ENCODE peak calls at places on chromosomes 7 and 10, in six cellular contexts. One of them, this sample, is unnamed. For H3K4me1, the result is how much of the 10 kb centered on the place peaks cover.

GRCh38 chr10:7998831-7999230 is 55.7 kb upstream of the GATA3 start:
- DNase-seq in left ventricle myocardium inferior: no peak
- DNase-seq in heart right ventricle: no peak
- DNase-seq in naive thymus-derived CD4-positive, alpha-beta T cell: no peak
- DNase-seq in astrocyte: no peak
- DNase-seq in right cardiac atrium: no peak
- DNase-seq in this sample: no peak

GRCh38 chr7:156151658-156152057 is 339.4 kb upstream of the SHH start:
- DNase-seq in left ventricle myocardium inferior: no peak
- DNase-seq in heart right ventricle: no peak
- DNase-seq in naive thymus-derived CD4-positive, alpha-beta T cell: no peak
- DNase-seq in astrocyte: no peak
- DNase-seq in right cardiac atrium: no peak
- DNase-seq in this sample: no peak

GRCh38 chr10:97399843-97400545 is 1.1 kb downstream of the RRP12 start:
- DNase-seq in left ventricle myocardium inferior: no peak
- DNase-seq in heart right ventricle: no peak
- DNase-seq in naive thymus-derived CD4-positive, alpha-beta T cell: peak
- DNase-seq in astrocyte: peak
- DNase-seq in right cardiac atrium: peak
- DNase-seq in this sample: peak

GRCh38 chr10:119377905-119378736 is 164.4 kb downstream of the RGS10 start:
- DNase-seq in left ventricle myocardium inferior: peak
- DNase-seq in heart right ventricle: peak
- DNase-seq in naive thymus-derived CD4-positive, alpha-beta T cell: no peak
- DNase-seq in astrocyte: peak
- DNase-seq in right cardiac atrium: peak
- DNase-seq in this sample: no peak

GRCh38 chr7:138521837-138522461 is 61.9 kb downstream of the TRIM24 start:
- DNase-seq in left ventricle myocardium inferior: no peak
- DNase-seq in heart right ventricle: no peak
- DNase-seq in naive thymus-derived CD4-positive, alpha-beta T cell: no peak
- DNase-seq in astrocyte: no peak
- DNase-seq in right cardiac atrium: no peak
- DNase-seq in this sample: no peak

GRCh38 chr7:66669088-66669487 is 40.4 kb downstream of the KCTD7 start:
- DNase-seq in left ventricle myocardium inferior: peak
- DNase-seq in heart right ventricle: peak
- DNase-seq in naive thymus-derived CD4-positive, alpha-beta T cell: no peak
- DNase-seq in astrocyte: no peak
- DNase-seq in right cardiac atrium: peak
- DNase-seq in this sample: peak

GRCh38 chr7:150356265-150356897 is 12.2 kb upstream of the REPIN1 start:
- DNase-seq in left ventricle myocardium inferior: no peak
- DNase-seq in heart right ventricle: no peak
- DNase-seq in naive thymus-derived CD4-positive, alpha-beta T cell: peak
- DNase-seq in astrocyte: no peak
- DNase-seq in right cardiac atrium: no peak
- DNase-seq in this sample: no peak

GRCh38 chr10:101839421-101840063 is 4.1 kb downstream of the KCNIP2 start:
- DNase-seq in left ventricle myocardium inferior: peak
- DNase-seq in heart right ventricle: peak
- DNase-seq in naive thymus-derived CD4-positive, alpha-beta T cell: no peak
- DNase-seq in astrocyte: no peak
- DNase-seq in right cardiac atrium: peak
- DNase-seq in this sample: no peak

GRCh38 chr10:42975558-42976352 is 101.1 kb upstream of the RET start:
- DNase-seq in left ventricle myocardium inferior: no peak
- DNase-seq in heart right ventricle: peak
- DNase-seq in naive thymus-derived CD4-positive, alpha-beta T cell: no peak
- DNase-seq in astrocyte: no peak
- DNase-seq in right cardiac atrium: no peak
- DNase-seq in this sample: no peak

GRCh38 chr7:112877671-112878460 is 87.7 kb upstream of the TMEM168 start:
- DNase-seq in left ventricle myocardium inferior: no peak
- DNase-seq in heart right ventricle: no peak
- DNase-seq in naive thymus-derived CD4-positive, alpha-beta T cell: no peak
- DNase-seq in astrocyte: no peak
- DNase-seq in right cardiac atrium: no peak
- DNase-seq in this sample: no peak

GRCh38 chr7:112882506-112882905 is 92.3 kb upstream of the TMEM168 start:
- DNase-seq in left ventricle myocardium inferior: no peak
- DNase-seq in heart right ventricle: no peak
- DNase-seq in naive thymus-derived CD4-positive, alpha-beta T cell: no peak
- DNase-seq in astrocyte: no peak
- DNase-seq in right cardiac atrium: no peak
- DNase-seq in this sample: no peak

GRCh38 chr7:112880786-112881418 is 90.7 kb upstream of the TMEM168 start:
- DNase-seq in left ventricle myocardium inferior: no peak
- DNase-seq in heart right ventricle: no peak
- DNase-seq in naive thymus-derived CD4-positive, alpha-beta T cell: no peak
- DNase-seq in astrocyte: no peak
- DNase-seq in right cardiac atrium: no peak
- DNase-seq in this sample: no peak

GRCh38 chr7:112886171-112886570 is 96.0 kb upstream of the TMEM168 start:
- DNase-seq in left ventricle myocardium inferior: no peak
- DNase-seq in heart right ventricle: no peak
- DNase-seq in naive thymus-derived CD4-positive, alpha-beta T cell: no peak
- DNase-seq in astrocyte: no peak
- DNase-seq in right cardiac atrium: no peak
- DNase-seq in this sample: no peak

DNA sequence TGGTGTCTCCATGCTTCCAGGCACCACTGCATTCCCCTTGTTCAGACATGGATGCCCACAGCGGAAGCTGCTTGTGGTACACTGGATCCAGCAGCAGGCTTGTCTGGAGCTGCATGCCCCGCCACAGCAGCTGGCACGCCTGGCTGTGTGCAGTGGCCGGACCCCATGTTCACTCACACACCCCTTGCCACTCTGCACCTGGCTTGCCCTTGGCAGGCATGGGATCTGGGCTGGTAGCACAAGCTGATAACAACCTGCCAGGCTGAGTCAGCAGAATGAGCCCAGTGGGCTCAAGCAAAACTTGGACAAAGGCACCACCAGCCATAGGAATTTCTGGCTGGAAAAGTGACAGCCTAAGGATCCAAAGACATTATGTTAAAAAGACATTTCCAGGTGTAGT is 91.8 kb upstream of the TMEM168 start:
- DNase-seq in left ventricle myocardium inferior: peak
- DNase-seq in heart right ventricle: peak
- DNase-seq in naive thymus-derived CD4-positive, alpha-beta T cell: no peak
- DNase-seq in astrocyte: no peak
- DNase-seq in right cardiac atrium: no peak
- DNase-seq in this sample: no peak
- H3K27ac ChIP-seq in left ventricle myocardium inferior: peak
- H3K27ac ChIP-seq in heart right ventricle: no peak
- H3K27ac ChIP-seq in naive thymus-derived CD4-positive, alpha-beta T cell: no peak
- H3K27ac ChIP-seq in astrocyte: no peak
- H3K27ac ChIP-seq in right cardiac atrium: no peak
- H3K27ac ChIP-seq in this sample: no peak

GRCh38 chr7:1289681-1290261 is 57.1 kb downstream of the UNCX start:
- DNase-seq in left ventricle myocardium inferior: no peak
- DNase-seq in heart right ventricle: no peak
- DNase-seq in naive thymus-derived CD4-positive, alpha-beta T cell: no peak
- DNase-seq in astrocyte: peak
- DNase-seq in right cardiac atrium: no peak
- DNase-seq in this sample: no peak
- H3K4me3 ChIP-seq in left ventricle myocardium inferior: peak
- H3K4me3 ChIP-seq in heart right ventricle: peak
- H3K4me3 ChIP-seq in naive thymus-derived CD4-positive, alpha-beta T cell: peak
- H3K4me3 ChIP-seq in astrocyte: no peak
- H3K4me3 ChIP-seq in right cardiac atrium: peak
- H3K4me3 ChIP-seq in this sample: peak

GRCh38 chr7:152338553-152338952 is 97.2 kb downstream of the KMT2C start:
- DNase-seq in left ventricle myocardium inferior: no peak
- DNase-seq in heart right ventricle: no peak
- DNase-seq in naive thymus-derived CD4-positive, alpha-beta T cell: no peak
- DNase-seq in astrocyte: no peak
- DNase-seq in right cardiac atrium: no peak
- DNase-seq in this sample: no peak
- H3K4me1 ChIP-seq in left ventricle myocardium inferior: half or more
- H3K4me1 ChIP-seq in heart right ventricle: under half
- H3K4me1 ChIP-seq in naive thymus-derived CD4-positive, alpha-beta T cell: under half
- H3K4me1 ChIP-seq in astrocyte: under half
- H3K4me1 ChIP-seq in right cardiac atrium: under half
- H3K4me1 ChIP-seq in this sample: under half

DNA sequence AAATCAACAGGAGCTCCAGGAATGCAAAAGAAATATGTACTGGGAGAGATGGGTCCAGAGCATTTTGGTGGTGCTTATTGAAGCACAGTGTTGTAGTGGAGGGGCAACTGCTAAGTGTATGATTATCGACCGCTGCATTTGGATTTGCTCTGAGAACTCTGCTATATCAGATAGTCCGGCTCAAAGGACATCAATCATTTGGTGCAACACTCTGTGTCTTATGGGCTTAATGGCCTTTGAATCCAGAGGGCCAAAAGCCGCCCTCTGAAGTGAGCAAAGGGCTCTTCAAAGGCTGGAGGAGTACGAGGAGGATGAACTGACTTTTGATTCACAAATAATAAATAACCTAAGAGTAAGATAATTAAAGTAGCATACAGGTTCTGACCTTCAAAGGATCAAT is 9.4 kb upstream of the IKZF1 start:
- DNase-seq in left ventricle myocardium inferior: no peak
- DNase-seq in heart right ventricle: no peak
- DNase-seq in naive thymus-derived CD4-positive, alpha-beta T cell: no peak
- DNase-seq in astrocyte: no peak
- DNase-seq in right cardiac atrium: no peak
- DNase-seq in this sample: no peak
- H3K27ac ChIP-seq in left ventricle myocardium inferior: no peak
- H3K27ac ChIP-seq in heart right ventricle: no peak
- H3K27ac ChIP-seq in naive thymus-derived CD4-positive, alpha-beta T cell: no peak
- H3K27ac ChIP-seq in astrocyte: no peak
- H3K27ac ChIP-seq in right cardiac atrium: no peak
- H3K27ac ChIP-seq in this sample: no peak

GRCh38 chr7:27723086-27723485 is 16.9 kb upstream of the TAX1BP1 start:
- DNase-seq in left ventricle myocardium inferior: no peak
- DNase-seq in heart right ventricle: no peak
- DNase-seq in naive thymus-derived CD4-positive, alpha-beta T cell: no peak
- DNase-seq in astrocyte: no peak
- DNase-seq in right cardiac atrium: no peak
- DNase-seq in this sample: no peak
- H3K4me3 ChIP-seq in left ventricle myocardium inferior: no peak
- H3K4me3 ChIP-seq in heart right ventricle: no peak
- H3K4me3 ChIP-seq in naive thymus-derived CD4-positive, alpha-beta T cell: no peak
- H3K4me3 ChIP-seq in astrocyte: no peak
- H3K4me3 ChIP-seq in right cardiac atrium: no peak
- H3K4me3 ChIP-seq in this sample: no peak

GRCh38 chr7:29924684-29925083 is 64.9 kb downstream of the SCRN1 start:
- DNase-seq in left ventricle myocardium inferior: no peak
- DNase-seq in heart right ventricle: no peak
- DNase-seq in naive thymus-derived CD4-positive, alpha-beta T cell: no peak
- DNase-seq in astrocyte: no peak
- DNase-seq in right cardiac atrium: no peak
- DNase-seq in this sample: no peak
- H3K4me1 ChIP-seq in left ventricle myocardium inferior: under half
- H3K4me1 ChIP-seq in heart right ventricle: under half
- H3K4me1 ChIP-seq in naive thymus-derived CD4-positive, alpha-beta T cell: under half
- H3K4me1 ChIP-seq in astrocyte: under half
- H3K4me1 ChIP-seq in right cardiac atrium: under half
- H3K4me1 ChIP-seq in this sample: under half

GRCh38 chr10:35903021-35903420 is 260.9 kb upstream of the FZD8 start:
- DNase-seq in left ventricle myocardium inferior: no peak
- DNase-seq in heart right ventricle: no peak
- DNase-seq in naive thymus-derived CD4-positive, alpha-beta T cell: no peak
- DNase-seq in astrocyte: no peak
- DNase-seq in right cardiac atrium: no peak
- DNase-seq in this sample: no peak

GRCh38 chr10:35908451-35908850 is 266.4 kb upstream of the FZD8 start:
- DNase-seq in left ventricle myocardium inferior: no peak
- DNase-seq in heart right ventricle: no peak
- DNase-seq in naive thymus-derived CD4-positive, alpha-beta T cell: no peak
- DNase-seq in astrocyte: no peak
- DNase-seq in right cardiac atrium: no peak
- DNase-seq in this sample: no peak

GRCh38 chr10:35909291-35909690 is 267.2 kb upstream of the FZD8 start:
- DNase-seq in left ventricle myocardium inferior: no peak
- DNase-seq in heart right ventricle: no peak
- DNase-seq in naive thymus-derived CD4-positive, alpha-beta T cell: no peak
- DNase-seq in astrocyte: no peak
- DNase-seq in right cardiac atrium: no peak
- DNase-seq in this sample: no peak

GRCh38 chr10:35907548-35907947 is 265.5 kb upstream of the FZD8 start:
- DNase-seq in left ventricle myocardium inferior: no peak
- DNase-seq in heart right ventricle: no peak
- DNase-seq in naive thymus-derived CD4-positive, alpha-beta T cell: no peak
- DNase-seq in astrocyte: no peak
- DNase-seq in right cardiac atrium: no peak
- DNase-seq in this sample: no peak

GRCh38 chr10:35906155-35906554 is 264.1 kb upstream of the FZD8 start:
- DNase-seq in left ventricle myocardium inferior: no peak
- DNase-seq in heart right ventricle: no peak
- DNase-seq in naive thymus-derived CD4-positive, alpha-beta T cell: no peak
- DNase-seq in astrocyte: no peak
- DNase-seq in right cardiac atrium: no peak
- DNase-seq in this sample: no peak
- H3K27ac ChIP-seq in left ventricle myocardium inferior: no peak
- H3K27ac ChIP-seq in heart right ventricle: no peak
- H3K27ac ChIP-seq in naive thymus-derived CD4-positive, alpha-beta T cell: no peak
- H3K27ac ChIP-seq in astrocyte: no peak
- H3K27ac ChIP-seq in right cardiac atrium: no peak
- H3K27ac ChIP-seq in this sample: no peak